ENCODE peak calls at places on chromosomes 12 and 14, in six cellular contexts. One of them, this sample, is unnamed.

GRCh38 chr14:75519394-75519793 is 2.9 kb upstream of the BATF start:
- DNase-seq in T-helper 2 cell: no peak
- DNase-seq in T follicular helper cell: no peak
- DNase-seq in GM23248: no peak
- DNase-seq in aorta: no peak
- DNase-seq in stimulated activated CD4-positive, alpha-beta T cell treated with anti-CD3 and anti-CD28 coated beads, Interleukin-4, amount 100 ng/mL, for 1 hour: no peak
- DNase-seq in this sample: no peak

GRCh38 chr12:14284189-14284722 is 81.2 kb upstream of the ATF7IP start:
- DNase-seq in T-helper 2 cell: no peak
- DNase-seq in T follicular helper cell: no peak
- DNase-seq in GM23248: no peak
- DNase-seq in aorta: no peak
- DNase-seq in stimulated activated CD4-positive, alpha-beta T cell treated with anti-CD3 and anti-CD28 coated beads, Interleukin-4, amount 100 ng/mL, for 1 hour: no peak
- DNase-seq in this sample: no peak

GRCh38 chr12:75628916-75629315 is 117.5 kb upstream of the KRR1 start:
- DNase-seq in T-helper 2 cell: no peak
- DNase-seq in T follicular helper cell: no peak
- DNase-seq in GM23248: no peak
- DNase-seq in aorta: no peak
- DNase-seq in stimulated activated CD4-positive, alpha-beta T cell treated with anti-CD3 and anti-CD28 coated beads, Interleukin-4, amount 100 ng/mL, for 1 hour: no peak
- DNase-seq in this sample: no peak

GRCh38 chr12:102120886-102121285 is 903 bp downstream of the PARPBP start:
- DNase-seq in T-helper 2 cell: no peak
- DNase-seq in T follicular helper cell: no peak
- DNase-seq in GM23248: peak
- DNase-seq in aorta: no peak
- DNase-seq in stimulated activated CD4-positive, alpha-beta T cell treated with anti-CD3 and anti-CD28 coated beads, Interleukin-4, amount 100 ng/mL, for 1 hour: no peak
- DNase-seq in this sample: no peak

GRCh38 chr12:101051901-101052550 is 158.0 kb downstream of the SLC5A8 start:
- DNase-seq in T-helper 2 cell: no peak
- DNase-seq in T follicular helper cell: no peak
- DNase-seq in GM23248: peak
- DNase-seq in aorta: no peak
- DNase-seq in stimulated activated CD4-positive, alpha-beta T cell treated with anti-CD3 and anti-CD28 coated beads, Interleukin-4, amount 100 ng/mL, for 1 hour: no peak
- DNase-seq in this sample: no peak

GRCh38 chr14:51211149-51211548 is 28.9 kb upstream of the TMX1 start:
- DNase-seq in T-helper 2 cell: no peak
- DNase-seq in T follicular helper cell: no peak
- DNase-seq in GM23248: peak
- DNase-seq in aorta: no peak
- DNase-seq in stimulated activated CD4-positive, alpha-beta T cell treated with anti-CD3 and anti-CD28 coated beads, Interleukin-4, amount 100 ng/mL, for 1 hour: no peak
- DNase-seq in this sample: no peak

GRCh38 chr14:104086210-104086660 is 735 bp downstream of the ASPG start:
- DNase-seq in T-helper 2 cell: no peak
- DNase-seq in T follicular helper cell: no peak
- DNase-seq in GM23248: no peak
- DNase-seq in aorta: no peak
- DNase-seq in stimulated activated CD4-positive, alpha-beta T cell treated with anti-CD3 and anti-CD28 coated beads, Interleukin-4, amount 100 ng/mL, for 1 hour: no peak
- DNase-seq in this sample: no peak

GRCh38 chr12:118981285-118982201 is at the start of gene SRRM4:
- DNase-seq in T-helper 2 cell: no peak
- DNase-seq in T follicular helper cell: no peak
- DNase-seq in GM23248: peak
- DNase-seq in aorta: no peak
- DNase-seq in stimulated activated CD4-positive, alpha-beta T cell treated with anti-CD3 and anti-CD28 coated beads, Interleukin-4, amount 100 ng/mL, for 1 hour: no peak
- DNase-seq in this sample: no peak

GRCh38 chr12:132199526-132200319 is 55.5 kb downstream of the NOC4L start:
- DNase-seq in T-helper 2 cell: no peak
- DNase-seq in T follicular helper cell: no peak
- DNase-seq in GM23248: no peak
- DNase-seq in aorta: no peak
- DNase-seq in stimulated activated CD4-positive, alpha-beta T cell treated with anti-CD3 and anti-CD28 coated beads, Interleukin-4, amount 100 ng/mL, for 1 hour: no peak
- DNase-seq in this sample: no peak

GRCh38 chr14:104975481-104976197 is 2.5 kb downstream of the AHNAK2 start:
- DNase-seq in T-helper 2 cell: no peak
- DNase-seq in T follicular helper cell: no peak
- DNase-seq in GM23248: no peak
- DNase-seq in aorta: peak
- DNase-seq in stimulated activated CD4-positive, alpha-beta T cell treated with anti-CD3 and anti-CD28 coated beads, Interleukin-4, amount 100 ng/mL, for 1 hour: no peak
- DNase-seq in this sample: no peak

GRCh38 chr12:46553266-46553665 is 180.7 kb upstream of the SLC38A2 start:
- DNase-seq in T-helper 2 cell: no peak
- DNase-seq in T follicular helper cell: no peak
- DNase-seq in GM23248: peak
- DNase-seq in aorta: no peak
- DNase-seq in stimulated activated CD4-positive, alpha-beta T cell treated with anti-CD3 and anti-CD28 coated beads, Interleukin-4, amount 100 ng/mL, for 1 hour: no peak
- DNase-seq in this sample: no peak

GRCh38 chr12:95386056-95386455 is 87.9 kb upstream of the METAP2 start:
- DNase-seq in T-helper 2 cell: no peak
- DNase-seq in T follicular helper cell: no peak
- DNase-seq in GM23248: peak
- DNase-seq in aorta: no peak
- DNase-seq in stimulated activated CD4-positive, alpha-beta T cell treated with anti-CD3 and anti-CD28 coated beads, Interleukin-4, amount 100 ng/mL, for 1 hour: no peak
- DNase-seq in this sample: no peak

GRCh38 chr12:121932176-121932536 is 13.8 kb downstream of the CFAP251 start:
- DNase-seq in T-helper 2 cell: no peak
- DNase-seq in T follicular helper cell: no peak
- DNase-seq in GM23248: no peak
- DNase-seq in aorta: no peak
- DNase-seq in stimulated activated CD4-positive, alpha-beta T cell treated with anti-CD3 and anti-CD28 coated beads, Interleukin-4, amount 100 ng/mL, for 1 hour: no peak
- DNase-seq in this sample: no peak

GRCh38 chr14:65850429-65851145 is 438.1 kb downstream of the FUT8 start:
- DNase-seq in T-helper 2 cell: peak
- DNase-seq in T follicular helper cell: peak
- DNase-seq in GM23248: no peak
- DNase-seq in aorta: no peak
- DNase-seq in stimulated activated CD4-positive, alpha-beta T cell treated with anti-CD3 and anti-CD28 coated beads, Interleukin-4, amount 100 ng/mL, for 1 hour: peak
- DNase-seq in this sample: no peak

GRCh38 chr12:18837025-18837424 is 99.1 kb downstream of the CAPZA3 start:
- DNase-seq in T-helper 2 cell: no peak
- DNase-seq in T follicular helper cell: no peak
- DNase-seq in GM23248: peak
- DNase-seq in aorta: no peak
- DNase-seq in stimulated activated CD4-positive, alpha-beta T cell treated with anti-CD3 and anti-CD28 coated beads, Interleukin-4, amount 100 ng/mL, for 1 hour: no peak
- DNase-seq in this sample: no peak

GRCh38 chr12:99043319-99043914 is 398.3 kb downstream of the APAF1 start:
- DNase-seq in T-helper 2 cell: no peak
- DNase-seq in T follicular helper cell: peak
- DNase-seq in GM23248: peak
- DNase-seq in aorta: peak
- DNase-seq in stimulated activated CD4-positive, alpha-beta T cell treated with anti-CD3 and anti-CD28 coated beads, Interleukin-4, amount 100 ng/mL, for 1 hour: peak
- DNase-seq in this sample: peak

GRCh38 chr14:77549451-77549850 is 50.8 kb upstream of the ISM2 start:
- DNase-seq in T-helper 2 cell: no peak
- DNase-seq in T follicular helper cell: no peak
- DNase-seq in GM23248: peak
- DNase-seq in aorta: no peak
- DNase-seq in stimulated activated CD4-positive, alpha-beta T cell treated with anti-CD3 and anti-CD28 coated beads, Interleukin-4, amount 100 ng/mL, for 1 hour: no peak
- DNase-seq in this sample: no peak

GRCh38 chr12:115504241-115504941 is 773.1 kb downstream of the MED13L start:
- DNase-seq in T-helper 2 cell: no peak
- DNase-seq in T follicular helper cell: no peak
- DNase-seq in GM23248: no peak
- DNase-seq in aorta: no peak
- DNase-seq in stimulated activated CD4-positive, alpha-beta T cell treated with anti-CD3 and anti-CD28 coated beads, Interleukin-4, amount 100 ng/mL, for 1 hour: no peak
- DNase-seq in this sample: no peak

GRCh38 chr12:123960029-123960428 is 12.6 kb downstream of the CCDC92 start:
- DNase-seq in T-helper 2 cell: no peak
- DNase-seq in T follicular helper cell: no peak
- DNase-seq in GM23248: no peak
- DNase-seq in aorta: no peak
- DNase-seq in stimulated activated CD4-positive, alpha-beta T cell treated with anti-CD3 and anti-CD28 coated beads, Interleukin-4, amount 100 ng/mL, for 1 hour: no peak
- DNase-seq in this sample: no peak

GRCh38 chr12:71686658-71687025 is 760 bp downstream of the TMEM19 start:
- DNase-seq in T-helper 2 cell: no peak
- DNase-seq in T follicular helper cell: no peak
- DNase-seq in GM23248: peak
- DNase-seq in aorta: no peak
- DNase-seq in stimulated activated CD4-positive, alpha-beta T cell treated with anti-CD3 and anti-CD28 coated beads, Interleukin-4, amount 100 ng/mL, for 1 hour: no peak
- DNase-seq in this sample: no peak

GRCh38 chr14:71183856-71184255 is 276.6 kb downstream of the PCNX1 start:
- DNase-seq in T-helper 2 cell: no peak
- DNase-seq in T follicular helper cell: no peak
- DNase-seq in GM23248: no peak
- DNase-seq in aorta: no peak
- DNase-seq in stimulated activated CD4-positive, alpha-beta T cell treated with anti-CD3 and anti-CD28 coated beads, Interleukin-4, amount 100 ng/mL, for 1 hour: no peak
- DNase-seq in this sample: no peak

GRCh38 chr14:103871596-103872480 is 24.5 kb upstream of the PPP1R13B start:
- DNase-seq in T-helper 2 cell: peak
- DNase-seq in T follicular helper cell: peak
- DNase-seq in GM23248: peak
- DNase-seq in aorta: no peak
- DNase-seq in stimulated activated CD4-positive, alpha-beta T cell treated with anti-CD3 and anti-CD28 coated beads, Interleukin-4, amount 100 ng/mL, for 1 hour: peak
- DNase-seq in this sample: peak

GRCh38 chr12:132432126-132432525 is 57.8 kb upstream of the FBRSL1 start:
- DNase-seq in T-helper 2 cell: no peak
- DNase-seq in T follicular helper cell: no peak
- DNase-seq in GM23248: no peak
- DNase-seq in aorta: no peak
- DNase-seq in stimulated activated CD4-positive, alpha-beta T cell treated with anti-CD3 and anti-CD28 coated beads, Interleukin-4, amount 100 ng/mL, for 1 hour: no peak
- DNase-seq in this sample: no peak

GRCh38 chr12:10722905-10723866 is at the start of gene YBX3:
- DNase-seq in T-helper 2 cell: peak
- DNase-seq in T follicular helper cell: peak
- DNase-seq in GM23248: peak
- DNase-seq in aorta: peak
- DNase-seq in stimulated activated CD4-positive, alpha-beta T cell treated with anti-CD3 and anti-CD28 coated beads, Interleukin-4, amount 100 ng/mL, for 1 hour: peak
- DNase-seq in this sample: peak

GRCh38 chr12:113115455-113116126 is 20.0 kb downstream of the RASAL1 start:
- DNase-seq in T-helper 2 cell: no peak
- DNase-seq in T follicular helper cell: no peak
- DNase-seq in GM23248: no peak
- DNase-seq in aorta: no peak
- DNase-seq in stimulated activated CD4-positive, alpha-beta T cell treated with anti-CD3 and anti-CD28 coated beads, Interleukin-4, amount 100 ng/mL, for 1 hour: no peak
- DNase-seq in this sample: no peak

GRCh38 chr12:6700646-6701051 is at the start of gene PIANP:
- DNase-seq in T-helper 2 cell: no peak
- DNase-seq in T follicular helper cell: peak
- DNase-seq in GM23248: peak
- DNase-seq in aorta: peak
- DNase-seq in stimulated activated CD4-positive, alpha-beta T cell treated with anti-CD3 and anti-CD28 coated beads, Interleukin-4, amount 100 ng/mL, for 1 hour: peak
- DNase-seq in this sample: peak

GRCh38 chr14:99209409-99209808 is 62.6 kb downstream of the BCL11B start:
- DNase-seq in T-helper 2 cell: no peak
- DNase-seq in T follicular helper cell: no peak
- DNase-seq in GM23248: no peak
- DNase-seq in aorta: no peak
- DNase-seq in stimulated activated CD4-positive, alpha-beta T cell treated with anti-CD3 and anti-CD28 coated beads, Interleukin-4, amount 100 ng/mL, for 1 hour: no peak
- DNase-seq in this sample: no peak

GRCh38 chr12:109863961-109864712 is 16.2 kb downstream of the GLTP start:
- DNase-seq in T-helper 2 cell: no peak
- DNase-seq in T follicular helper cell: no peak
- DNase-seq in GM23248: peak
- DNase-seq in aorta: no peak
- DNase-seq in stimulated activated CD4-positive, alpha-beta T cell treated with anti-CD3 and anti-CD28 coated beads, Interleukin-4, amount 100 ng/mL, for 1 hour: no peak
- DNase-seq in this sample: no peak

GRCh38 chr14:33505295-33505962 is 445.4 kb downstream of the EGLN3 start:
- DNase-seq in T-helper 2 cell: no peak
- DNase-seq in T follicular helper cell: no peak
- DNase-seq in GM23248: no peak
- DNase-seq in aorta: no peak
- DNase-seq in stimulated activated CD4-positive, alpha-beta T cell treated with anti-CD3 and anti-CD28 coated beads, Interleukin-4, amount 100 ng/mL, for 1 hour: no peak
- DNase-seq in this sample: no peak

GRCh38 chr12:3077572-3078081 is 448 bp downstream of the TSPAN9 start:
- DNase-seq in T-helper 2 cell: peak
- DNase-seq in T follicular helper cell: no peak
- DNase-seq in GM23248: peak
- DNase-seq in aorta: no peak
- DNase-seq in stimulated activated CD4-positive, alpha-beta T cell treated with anti-CD3 and anti-CD28 coated beads, Interleukin-4, amount 100 ng/mL, for 1 hour: no peak
- DNase-seq in this sample: peak

GRCh38 chr12:106841471-106842302 is 67.2 kb downstream of the RIC8B start:
- DNase-seq in T-helper 2 cell: peak
- DNase-seq in T follicular helper cell: peak
- DNase-seq in GM23248: peak
- DNase-seq in aorta: no peak
- DNase-seq in stimulated activated CD4-positive, alpha-beta T cell treated with anti-CD3 and anti-CD28 coated beads, Interleukin-4, amount 100 ng/mL, for 1 hour: no peak
- DNase-seq in this sample: peak

GRCh38 chr12:89574736-89575208 is 48.9 kb upstream of the POC1B start:
- DNase-seq in T-helper 2 cell: no peak
- DNase-seq in T follicular helper cell: no peak
- DNase-seq in GM23248: peak
- DNase-seq in aorta: no peak
- DNase-seq in stimulated activated CD4-positive, alpha-beta T cell treated with anti-CD3 and anti-CD28 coated beads, Interleukin-4, amount 100 ng/mL, for 1 hour: no peak
- DNase-seq in this sample: no peak

GRCh38 chr14:101496779-101497420 is 64.4 kb upstream of the DIO3 start:
- DNase-seq in T-helper 2 cell: no peak
- DNase-seq in T follicular helper cell: no peak
- DNase-seq in GM23248: no peak
- DNase-seq in aorta: peak
- DNase-seq in stimulated activated CD4-positive, alpha-beta T cell treated with anti-CD3 and anti-CD28 coated beads, Interleukin-4, amount 100 ng/mL, for 1 hour: no peak
- DNase-seq in this sample: no peak

GRCh38 chr12:40336573-40337199 is 111.9 kb downstream of the LRRK2 start:
- DNase-seq in T-helper 2 cell: no peak
- DNase-seq in T follicular helper cell: no peak
- DNase-seq in GM23248: peak
- DNase-seq in aorta: no peak
- DNase-seq in stimulated activated CD4-positive, alpha-beta T cell treated with anti-CD3 and anti-CD28 coated beads, Interleukin-4, amount 100 ng/mL, for 1 hour: no peak
- DNase-seq in this sample: no peak

GRCh38 chr12:12527820-12528296 is 34.8 kb downstream of the DUSP16 start:
- DNase-seq in T-helper 2 cell: no peak
- DNase-seq in T follicular helper cell: no peak
- DNase-seq in GM23248: no peak
- DNase-seq in aorta: no peak
- DNase-seq in stimulated activated CD4-positive, alpha-beta T cell treated with anti-CD3 and anti-CD28 coated beads, Interleukin-4, amount 100 ng/mL, for 1 hour: no peak
- DNase-seq in this sample: no peak

GRCh38 chr12:3097186-3097804 is 20.1 kb downstream of the TSPAN9 start:
- DNase-seq in T-helper 2 cell: no peak
- DNase-seq in T follicular helper cell: no peak
- DNase-seq in GM23248: no peak
- DNase-seq in aorta: peak
- DNase-seq in stimulated activated CD4-positive, alpha-beta T cell treated with anti-CD3 and anti-CD28 coated beads, Interleukin-4, amount 100 ng/mL, for 1 hour: no peak
- DNase-seq in this sample: no peak

This sample was measured in memory B cell.